ENCODE peak calls at places on chromosomes 11 and 22, in five cellular contexts. S is IMR-90, J is endothelial cell of umbilical vein, G is PC-9, B is PC-3. E is an unnamed sample.

GRCh38 chr22:48689206-48689605 is 1138.5 kb downstream of the BRD1 start:
- DNase-seq in J (no peak), G (no peak), S (no peak), B (no peak), E (no peak)

GRCh38 chr22:28864878-28865596 is 18.3 kb upstream of the ZNRF3 start:
- DNase-seq in G (no peak), B (no peak), J (no peak), S (no peak), E (no peak)

GRCh38 chr22:23245045-23245798 is 64.9 kb downstream of the BCR start:
- DNase-seq in J (no peak), S (peak), B (no peak), G (no peak), E (no peak)

GRCh38 chr22:23705358-23705757 is 14.5 kb downstream of the RGL4 start:
- DNase-seq in B (no peak), J (no peak), G (no peak), S (no peak), E (no peak)

GRCh38 chr11:94721565-94722292 is 46.4 kb upstream of the AMOTL1 start:
- DNase-seq in G (no peak), S (no peak), B (no peak), J (no peak), E (no peak)

GRCh38 chr11:13772223-13773046 is 104.0 kb downstream of the FAR1 start:
- DNase-seq in S (peak), J (peak), G (peak), B (peak), E (peak)

GRCh38 chr11:15909937-15910598 is 446.3 kb downstream of the SOX6 start:
- DNase-seq in S (no peak), B (no peak), G (no peak), J (no peak), E (no peak)

GRCh38 chr22:47342446-47342845 is 580.0 kb downstream of the TBC1D22A start:
- DNase-seq in J (no peak), B (no peak), S (no peak), G (no peak), E (no peak)

GRCh38 chr11:121112498-121113455 is 11.7 kb downstream of the TECTA start:
- DNase-seq in G (peak), J (peak), B (peak), S (peak), E (peak)

GRCh38 chr22:34294986-34295385 is 374.7 kb upstream of the LARGE1 start:
- DNase-seq in J (no peak), G (no peak), B (no peak), S (no peak), E (no peak)

GRCh38 chr11:112310867-112311266 is 50.2 kb upstream of the PLET1 start:
- DNase-seq in G (no peak), S (no peak), B (no peak), J (no peak), E (no peak)

GRCh38 chr11:115042002-115042401 is 363.7 kb downstream of the NXPE2 start:
- DNase-seq in G (no peak), J (no peak), B (no peak), S (no peak), E (no peak)

GRCh38 chr11:61551630-61552029 is 29.2 kb downstream of the SYT7 start:
- DNase-seq in S (peak), B (peak), J (no peak), G (no peak), E (no peak)

GRCh38 chr11:59173080-59173963 is 1.4 kb downstream of the DTX4 start:
- DNase-seq in J (no peak), G (peak), S (peak), B (no peak), E (no peak)

GRCh38 chr22:35534091-35534490 is 6.5 kb upstream of the RASD2 start:
- DNase-seq in G (no peak), J (no peak), S (no peak), B (no peak), E (peak)

GRCh38 chr11:43573233-43573632 is 107.3 kb upstream of the HSD17B12 start:
- DNase-seq in B (peak), J (no peak), S (no peak), G (no peak), E (peak)

GRCh38 chr11:31874631-31875191 is 63.6 kb upstream of the PAX6 start:
- DNase-seq in J (no peak), G (peak), S (no peak), B (no peak), E (no peak)

GRCh38 chr11:114605370-114605769 is 9.8 kb upstream of the NXPE4 start:
- DNase-seq in S (no peak), G (no peak), B (no peak), J (no peak), E (no peak)

GRCh38 chr11:44595964-44596381 is 30.5 kb downstream of the CD82 start:
- DNase-seq in B (no peak), G (no peak), S (no peak), J (peak), E (no peak)

GRCh38 chr11:9662273-9662672 is 1.6 kb upstream of the SWAP70 start:
- DNase-seq in J (no peak), B (no peak), S (no peak), G (no peak), E (peak)

GRCh38 chr11:61587951-61588695 is 7.2 kb upstream of the SYT7 start:
- DNase-seq in B (peak), J (peak), S (no peak), G (peak), E (peak)

GRCh38 chr22:37401401-37401859 is 25.8 kb downstream of the ELFN2 start:
- DNase-seq in J (no peak), G (no peak), B (no peak), S (peak), E (no peak)

GRCh38 chr22:20979243-20979809 is 2.8 kb upstream of the LZTR1 start:
- DNase-seq in S (peak), B (no peak), G (no peak), J (peak), E (no peak)

GRCh38 chr11:7418061-7418460 is 67.2 kb upstream of the OLFML1 start:
- DNase-seq in G (no peak), B (peak), J (no peak), S (no peak), E (no peak)

GRCh38 chr22:26722159-26722558 is 64.8 kb downstream of the MIAT start:
- DNase-seq in B (peak), S (peak), G (peak), J (no peak), E (no peak)

GRCh38 chr11:66789097-66789890 is 53.9 kb upstream of the RCE1 start:
- DNase-seq in S (peak), B (peak), J (no peak), G (peak), E (no peak)

GRCh38 chr11:12517306-12517705 is 139.9 kb downstream of the PARVA start:
- DNase-seq in G (no peak), B (no peak), S (no peak), J (no peak), E (no peak)

GRCh38 chr11:73760066-73760679 is 701 bp downstream of the RAB6A start:
- DNase-seq in G (no peak), B (peak), S (peak), J (peak), E (peak)

GRCh38 chr11:121494355-121495099 is 41.8 kb upstream of the SORL1-AS1 start:
- DNase-seq in S (no peak), J (no peak), G (no peak), B (no peak), E (peak)

GRCh38 chr11:120929090-120929489 is 94.8 kb upstream of the TBCEL start:
- DNase-seq in G (no peak), B (no peak), S (no peak), J (no peak), E (no peak)

GRCh38 chr11:45828996-45829395 is 18.3 kb upstream of the CRY2 start:
- DNase-seq in B (no peak), J (no peak), S (no peak), G (no peak), E (no peak)

GRCh38 chr22:29539105-29539504 is 14.5 kb downstream of the THOC5 start:
- DNase-seq in J (peak), S (no peak), G (no peak), B (no peak), E (no peak)

GRCh38 chr11:128691802-128692749 is 1.8 kb upstream of the FLI1 start:
- DNase-seq in G (no peak), S (no peak), B (no peak), J (peak), E (no peak)

GRCh38 chr11:131897976-131898375 is 527.6 kb downstream of the NTM start:
- DNase-seq in S (peak), G (no peak), B (no peak), J (no peak), E (no peak)

GRCh38 chr22:34808618-34809017 is 257.3 kb upstream of the ISX start:
- DNase-seq in S (no peak), B (no peak), J (no peak), G (no peak), E (no peak)

GRCh38 chr22:32698926-32699619 is 102.4 kb upstream of the TIMP3 start:
- DNase-seq in B (no peak), S (no peak), J (no peak), G (no peak), E (no peak)

GRCh38 chr22:43474161-43475101 is 62.6 kb downstream of the MPPED1 start:
- DNase-seq in S (no peak), G (no peak), B (no peak), J (no peak), E (no peak)

GRCh38 chr11:126307706-126308105 is 3.8 kb downstream of the DCPS start:
- DNase-seq in G (no peak), J (peak), B (peak), S (peak), E (peak)

GRCh38 chr11:126303623-126304456 is at the start of gene DCPS:
- DNase-seq in B (peak), S (peak), G (peak), J (peak), E (peak)

GRCh38 chr11:126305699-126306098 is 1.8 kb downstream of the DCPS start:
- DNase-seq in B (no peak), S (no peak), J (no peak), G (no peak), E (peak)

GRCh38 chr11:126308271-126308671 is 4.4 kb downstream of the DCPS start:
- DNase-seq in J (no peak), B (peak), G (no peak), S (no peak), E (no peak)

GRCh38 chr11:126304457-126305072 is 705 bp downstream of the DCPS start:
- DNase-seq in S (no peak), G (no peak), J (no peak), B (no peak), E (peak)
- TF ChIP-seq CTCF in S (no peak), G (no peak), J (no peak), B (no peak), E (no peak)

DNA sequence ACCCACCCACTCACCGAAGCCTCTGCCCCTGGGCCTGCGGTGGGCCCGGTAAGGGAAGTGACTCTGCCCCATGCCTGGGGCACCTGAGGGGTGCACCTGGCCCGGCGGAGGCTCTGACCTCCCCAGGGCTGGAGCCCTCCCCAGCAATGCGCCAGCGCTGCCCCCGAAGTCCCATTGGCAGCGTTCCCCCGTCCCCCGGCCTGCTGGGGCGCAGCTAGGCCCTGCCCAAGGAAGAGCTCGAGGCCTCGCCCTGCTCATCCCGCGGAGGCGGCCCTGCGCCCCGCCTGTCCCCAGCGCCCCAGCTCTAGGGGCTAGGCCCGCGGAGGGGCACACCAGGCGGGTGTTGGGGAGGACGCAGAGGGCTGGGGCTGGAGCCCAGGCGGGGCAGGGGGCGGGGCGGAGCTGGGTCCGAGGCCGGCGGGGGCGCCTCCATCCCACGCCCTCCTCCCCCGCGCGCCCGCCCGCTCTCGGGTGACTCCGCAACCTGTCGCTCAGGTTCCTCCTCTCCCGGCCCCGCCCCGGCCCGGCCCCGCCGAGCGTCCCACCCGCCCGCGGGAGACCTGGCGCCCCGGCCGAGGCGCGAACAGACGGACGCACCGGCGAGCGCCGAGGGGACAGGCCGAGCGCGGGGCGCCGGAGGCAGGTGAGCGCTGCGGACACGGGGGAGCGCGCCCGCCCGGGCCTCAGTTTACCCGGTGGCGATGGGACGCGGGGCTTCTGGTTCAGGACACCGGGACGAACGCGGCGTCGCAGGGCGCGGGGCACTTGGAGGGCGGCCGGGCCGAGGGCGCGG is at the start of gene EPS8L2:
- DNase-seq in B (peak), J (no peak), S (no peak), G (peak), E (no peak)
- H2AFZ ChIP-seq in B (peak), J (peak), S (peak), G (peak), E (no peak)

GRCh38 chr11:75767228-75767572 is 1.4 kb upstream of the DGAT2 start:
- DNase-seq in G (no peak), J (no peak), B (no peak), S (no peak), E (no peak)

GRCh38 chr11:75767793-75768111 is 826 bp upstream of the DGAT2 start:
- DNase-seq in G (no peak), S (no peak), J (no peak), B (no peak), E (no peak)

GRCh38 chr11:75768909-75769771 is 562 bp downstream of the DGAT2 start:
- DNase-seq in G (peak), S (no peak), J (no peak), B (peak), E (peak)

GRCh38 chr11:75766449-75767227 is 1.9 kb upstream of the DGAT2 start:
- DNase-seq in S (no peak), G (no peak), J (no peak), B (no peak), E (no peak)

DNA sequence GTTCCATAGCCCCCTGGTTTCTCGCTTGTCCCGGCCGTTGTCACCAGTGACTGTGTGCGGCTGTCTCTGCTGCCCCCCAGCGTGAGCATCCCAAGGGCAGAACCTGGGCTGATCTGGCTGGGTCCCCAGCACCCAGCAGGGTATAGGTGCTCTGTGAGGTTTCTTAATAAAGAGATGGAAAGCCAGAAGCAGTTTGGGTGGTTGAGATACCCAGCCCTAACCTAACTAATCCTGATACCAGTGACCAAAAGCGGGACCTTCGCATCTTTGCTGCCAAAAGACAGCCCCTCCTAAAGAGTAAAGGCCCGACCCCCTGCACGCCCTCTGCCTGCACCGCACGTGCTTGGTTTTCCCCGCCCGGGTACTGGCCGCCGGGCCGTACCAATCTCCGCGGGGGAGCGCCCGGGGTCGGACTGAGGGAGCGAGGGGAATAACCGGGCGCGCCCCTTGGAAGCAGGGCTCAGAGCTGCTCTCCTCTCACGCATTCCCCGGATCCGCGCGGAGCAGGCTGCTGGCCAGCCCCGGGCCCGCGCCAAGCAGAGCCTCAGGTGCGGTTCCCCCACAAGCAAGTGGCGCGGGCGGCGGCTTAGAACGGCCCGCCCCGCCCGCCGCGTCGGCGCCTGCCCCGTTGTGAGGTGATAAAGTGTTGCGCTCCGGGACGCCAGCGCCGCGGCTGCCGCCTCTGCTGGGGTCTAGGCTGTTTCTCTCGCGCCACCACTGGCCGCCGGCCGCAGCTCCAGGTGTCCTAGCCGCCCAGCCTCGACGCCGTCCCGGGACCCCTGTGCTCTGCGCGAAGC is at the start of gene DGAT2:
- DNase-seq in J (peak), G (peak), B (peak), S (peak), E (peak)
- H3K27ac ChIP-seq in J (peak), G (peak), B (peak), S (peak), E (peak)

DNA sequence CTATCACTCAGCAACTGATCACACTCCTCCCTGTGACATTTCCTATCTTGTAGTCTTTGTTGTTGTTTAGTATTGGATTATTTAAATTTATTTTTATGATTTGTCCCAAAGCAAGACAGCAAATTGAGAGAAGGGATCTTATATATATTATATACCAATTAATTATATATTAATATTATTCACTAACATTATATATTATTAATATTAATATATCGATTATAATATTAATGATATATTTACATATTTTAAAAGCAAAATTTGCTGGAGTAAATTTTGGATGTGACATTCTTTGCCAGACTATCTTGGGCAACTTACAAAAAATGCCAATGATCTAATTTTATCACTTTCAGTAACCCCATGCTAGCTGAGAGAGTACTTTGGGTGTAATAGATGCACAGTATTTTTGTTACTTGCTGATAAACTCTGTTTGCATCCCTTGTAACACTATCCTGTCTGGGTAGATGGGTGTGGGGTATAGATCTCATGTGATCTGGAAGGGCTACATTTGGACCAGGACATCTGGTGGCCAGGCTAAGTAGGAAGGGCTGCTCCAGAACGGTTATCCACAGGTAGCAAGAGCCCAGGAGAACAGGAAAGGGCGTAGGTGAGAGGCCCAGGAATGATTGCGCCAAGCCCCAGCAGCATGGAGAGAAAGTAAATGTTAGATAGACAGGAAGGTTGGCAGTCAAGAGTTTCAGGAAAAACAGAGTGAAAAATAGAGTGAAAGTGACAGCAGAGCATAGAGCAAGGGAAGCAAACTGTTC is 608.6 kb upstream of the KIRREL3 start:
- DNase-seq in B (no peak), S (no peak), G (no peak), J (no peak), E (no peak)
- TF ChIP-seq CTCF in B (no peak), S (no peak), G (no peak), J (no peak), E (no peak)

DNA sequence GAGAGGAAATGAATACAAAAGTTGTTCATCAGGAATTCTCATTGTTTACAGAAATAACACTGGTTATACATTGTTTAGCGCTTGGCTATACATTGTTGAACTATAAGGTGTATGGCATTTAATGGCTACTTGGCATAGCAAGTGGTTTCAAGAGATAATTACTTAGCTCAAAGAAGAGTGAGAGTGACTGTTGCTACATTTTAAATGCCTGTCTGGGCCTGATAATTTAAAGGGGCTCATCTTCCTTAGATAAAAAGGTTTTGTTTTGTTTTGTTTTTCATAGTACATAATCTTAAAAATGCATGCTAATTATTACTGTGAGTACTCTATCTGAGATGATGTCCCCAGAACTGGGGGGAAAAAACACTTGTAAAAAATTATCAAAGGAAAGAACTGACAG is 1.5 kb upstream of the SMPD1 start:
- DNase-seq in B (no peak), S (no peak), J (peak), G (no peak), E (no peak)
- H2AFZ ChIP-seq in B (no peak), S (no peak), J (peak), G (no peak), E (peak)

GRCh38 chr11:60252208-60252566 is 9.2 kb upstream of the MS4A4E start:
- DNase-seq in B (no peak), J (peak), G (no peak), S (no peak), E (no peak)

GRCh38 chr11:60257956-60258722 is 15.2 kb upstream of the MS4A4E start:
- DNase-seq in J (no peak), B (no peak), G (no peak), S (no peak), E (no peak)

GRCh38 chr11:60251485-60252207 is 8.7 kb upstream of the MS4A4E start:
- DNase-seq in B (peak), G (no peak), S (no peak), J (peak), E (no peak)

DNA sequence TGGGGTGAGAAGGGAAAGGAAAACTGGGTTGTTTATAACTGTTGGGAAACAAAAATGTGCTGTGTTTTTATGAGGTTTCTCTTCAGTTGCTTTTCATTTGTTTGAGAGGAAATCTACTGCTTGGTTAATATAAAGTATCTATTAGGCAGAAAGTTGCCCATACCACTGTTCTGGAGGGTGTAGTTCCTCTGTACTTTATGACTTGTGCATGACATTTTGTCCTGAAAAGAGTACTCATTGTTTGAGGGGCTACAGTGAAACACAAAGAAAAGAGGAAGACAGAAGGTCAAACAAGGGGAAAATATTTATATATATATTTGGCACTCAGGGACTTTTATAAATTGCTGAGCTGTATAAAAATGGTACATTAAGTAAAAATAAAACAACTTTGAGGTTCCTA is 9.8 kb upstream of the MS4A4E start:
- DNase-seq in B (no peak), J (peak), G (no peak), S (no peak), E (no peak)
- H3K27ac ChIP-seq in B (no peak), J (no peak), G (no peak), S (no peak), E (no peak)